ENCODE peak calls at places on chromosomes 12 and 14, in six cellular contexts. K is right cardiac atrium, H is IMR-90, B is fibroblast of lung, M is cardiac fibroblast, X is T-helper 9 cell. O is an unnamed sample.
A peak's percentile ranks its signal among the peaks of the same experiment; 100 is the strongest.

GRCh38 chr12:91785655-91786489 is 359.8 kb downstream of the BTG1 start:
- DNase-seq in K (no peak), H (no peak), B (no peak), M (no peak), X (no peak), O (no peak)

GRCh38 chr12:71626768-71627167 is 36.9 kb downstream of the ZFC3H1 start:
- DNase-seq in K (no peak), H (peak; percentile 65), B (peak; percentile 48), M (peak; percentile 40), X (no peak), O (no peak)

GRCh38 chr12:116980083-116980482 is 69.3 kb downstream of the FBXW8 start:
- DNase-seq in K (no peak), H (no peak), B (no peak), M (no peak), X (no peak), O (no peak)

GRCh38 chr12:30396576-30396975 is 299.1 kb downstream of the IPO8 start:
- DNase-seq in K (no peak), H (no peak), B (no peak), M (no peak), X (no peak), O (no peak)

GRCh38 chr12:132400011-132400641 is 70.7 kb upstream of the GALNT9 start:
- DNase-seq in K (peak; percentile 33), H (no peak), B (no peak), M (no peak), X (no peak), O (no peak)

GRCh38 chr14:66379116-66379515 is 107.1 kb upstream of the CCDC196 start:
- DNase-seq in K (peak; percentile 54), H (no peak), B (peak; percentile 26), M (no peak), X (no peak), O (no peak)

GRCh38 chr12:16509411-16509810 is 96.6 kb downstream of the LMO3 start:
- DNase-seq in K (no peak), H (no peak), B (no peak), M (no peak), X (no peak), O (no peak)

GRCh38 chr14:75310295-75311059 is 31.8 kb downstream of the FOS start:
- DNase-seq in K (peak; percentile 96), H (peak; percentile 86), B (peak; percentile 82), M (peak; percentile 94), X (no peak), O (no peak)

GRCh38 chr14:99752486-99753121 is 40.6 kb upstream of the EML1 start:
- DNase-seq in K (peak; percentile 52), H (peak; percentile 76), B (peak; percentile 81), M (peak; percentile 80), X (no peak), O (no peak)

GRCh38 chr14:105576525-105577088 is 50.2 kb downstream of the TMEM121 start:
- DNase-seq in K (no peak), H (no peak), B (no peak), M (no peak), X (no peak), O (no peak)

GRCh38 chr12:45148619-45149018 is 67.3 kb upstream of the ANO6 start:
- DNase-seq in K (no peak), H (no peak), B (no peak), M (no peak), X (no peak), O (no peak)

GRCh38 chr12:109833307-109834189 is at the start of gene TRPV4:
- DNase-seq in K (peak; percentile 71), H (peak; percentile 23), B (peak; percentile 53), M (no peak), X (no peak), O (no peak)

O was measured in RPMI8226.